ENCODE peak calls at places on chromosome 16, in ten cellular contexts. P is dorsolateral prefrontal cortex, H is fibroblast of lung, R is skeletal muscle cell, E is A549, U is lower lobe of right lung, L is A673, O is AG10803, Y is ovary, M is spleen. I is an unnamed sample.
A peak's percentile ranks its signal among the peaks of the same experiment; 100 is the strongest.

GRCh38 chr16:49900875-49901274 is 45.0 kb upstream of the ZNF423 start:
- DNase-seq in L (no peak), U (no peak), Y (no peak), R (no peak), E (no peak), H (no peak), P (no peak), M (no peak), O (no peak), I (no peak)

GRCh38 chr16:13543850-13544249 is 376.1 kb upstream of the ERCC4 start:
- DNase-seq in U (no peak), L (no peak), R (no peak), E (no peak), M (no peak), P (no peak), H (no peak), O (no peak), Y (no peak), I (no peak)

GRCh38 chr16:2076072-2076865 is 28.5 kb downstream of the TSC2 start:
- DNase-seq in R (no peak), L (no peak), M (no peak), U (no peak), P (no peak), O (no peak), E (no peak), Y (no peak), H (no peak), I (no peak)

GRCh38 chr16:3461120-3461519 is 17.6 kb downstream of the NAA60 start:
- DNase-seq in U (no peak), H (no peak), Y (no peak), O (no peak), E (no peak), R (no peak), P (no peak), L (peak; percentile 45), M (no peak), I (no peak)

GRCh38 chr16:62876133-62876532 is 839.9 kb upstream of the CDH8 start:
- DNase-seq in O (no peak), H (no peak), Y (no peak), M (no peak), P (no peak), L (no peak), U (no peak), R (no peak), E (no peak), I (no peak)

GRCh38 chr16:3868556-3868955 is 12.0 kb downstream of the CREBBP start:
- DNase-seq in R (no peak), P (no peak), E (no peak), L (no peak), O (no peak), H (no peak), U (no peak), M (no peak), Y (no peak), I (no peak)

GRCh38 chr16:75750516-75750915 is 24.2 kb upstream of the CPHXL start:
- DNase-seq in O (no peak), H (no peak), E (no peak), Y (no peak), U (no peak), R (no peak), P (no peak), M (no peak), L (no peak), I (no peak)

GRCh38 chr16:10950393-10950792 is 6.0 kb downstream of the CLEC16A start:
- DNase-seq in E (no peak), O (no peak), R (no peak), P (no peak), U (no peak), Y (no peak), L (no peak), M (no peak), H (no peak), I (no peak)

GRCh38 chr16:56848056-56848936 is 16.7 kb upstream of the SLC12A3 start:
- DNase-seq in R (no peak), Y (peak; percentile 53), U (no peak), M (peak; percentile 38), O (peak; percentile 75), H (peak; percentile 88), P (peak; percentile 25), E (no peak), L (peak; percentile 32), I (peak; percentile 80)
- H3K4me3 ChIP-seq in R (no peak overlapping the region), Y (no peak overlapping the region), U (no peak overlapping the region), M (no peak overlapping the region), O (no peak overlapping the region), H (no peak overlapping the region), P (no peak overlapping the region), E (no peak overlapping the region), L (no peak overlapping the region), I (no peak overlapping the region)

DNA sequence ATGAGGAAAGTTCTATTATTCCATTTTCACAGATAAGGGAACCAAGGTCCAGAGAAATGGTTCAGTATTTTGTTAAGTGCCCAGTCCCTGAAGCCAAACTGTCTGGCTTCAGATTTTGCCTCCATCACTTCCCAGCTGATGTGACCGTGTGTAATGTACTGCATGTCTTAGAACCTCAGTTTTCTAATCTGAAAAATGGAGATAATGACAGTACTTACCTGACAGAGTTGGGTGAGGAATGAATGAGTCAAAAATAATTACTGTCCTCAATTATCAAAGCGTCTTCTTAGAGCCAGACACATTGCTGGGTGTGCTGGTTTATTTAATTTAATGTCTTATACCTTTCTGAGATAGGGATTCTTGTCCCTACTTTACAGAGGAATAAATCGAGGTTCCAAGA is 6.7 kb downstream of the ZNF668 start:
- DNase-seq in L (no peak), P (no peak), U (no peak), O (no peak), M (no peak), E (no peak), H (no peak), Y (no peak), R (no peak), I (no peak)
- H3K4me3 ChIP-seq in L (no peak overlapping the region), P (no peak overlapping the region), U (no peak overlapping the region), O (no peak overlapping the region), M (no peak overlapping the region), E (no peak overlapping the region), H (no peak overlapping the region), Y (no peak overlapping the region), R (no peak overlapping the region), I (no peak overlapping the region)

GRCh38 chr16:4936991-4937781 is at the start of gene PPL:
- DNase-seq in H (no peak), P (no peak), O (no peak), L (no peak), E (no peak), R (no peak), U (peak; percentile 94), M (no peak), Y (peak; percentile 75), I (no peak)

GRCh38 chr16:4934591-4934990 is 2.4 kb downstream of the PPL start:
- DNase-seq in M (no peak), U (no peak), E (no peak), R (no peak), Y (no peak), O (no peak), P (no peak), H (no peak), L (no peak), I (no peak)

GRCh38 chr16:4933871-4934395 is 3.0 kb downstream of the PPL start:
- DNase-seq in U (no peak), H (no peak), L (no peak), Y (no peak), O (no peak), R (no peak), M (no peak), E (no peak), P (no peak), I (no peak)

GRCh38 chr16:4936181-4936990 is 562 bp downstream of the PPL start:
- DNase-seq in R (no peak), O (no peak), P (no peak), E (no peak), H (no peak), M (no peak), L (no peak), U (peak; percentile 75), Y (peak; percentile 63), I (no peak)

DNA sequence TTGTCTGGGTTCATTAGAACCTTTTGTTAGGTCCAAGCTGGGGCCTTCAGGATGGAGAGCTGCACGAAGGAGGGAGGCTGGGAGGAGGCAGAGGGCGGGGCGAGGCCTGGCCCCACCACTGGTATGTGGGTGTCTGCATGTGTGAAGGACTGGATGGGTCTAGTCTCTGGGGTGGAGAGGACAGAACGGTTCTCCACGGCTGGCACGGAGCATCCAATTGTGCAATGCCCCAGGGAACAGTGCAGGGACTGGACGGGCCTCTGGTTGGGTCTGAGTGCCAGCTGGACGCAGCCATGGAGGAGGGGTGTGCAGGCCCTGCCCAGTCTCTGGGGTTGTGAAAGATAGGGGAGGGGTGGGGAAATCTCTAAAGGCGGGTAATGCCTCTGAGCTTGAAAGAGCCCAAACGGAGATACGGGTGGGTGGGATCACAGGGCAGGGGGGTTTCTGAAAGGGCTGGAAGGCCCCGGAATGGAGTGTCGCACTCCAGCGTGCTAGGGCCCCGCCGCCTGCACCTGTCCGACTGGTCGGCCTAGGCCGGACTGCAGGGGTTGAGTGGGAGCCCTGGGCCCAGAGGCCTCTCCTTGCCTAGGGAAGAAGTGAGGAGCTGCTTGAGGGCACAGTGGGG is 1.6 kb downstream of the PPL start:
- DNase-seq in O (peak; percentile 98), R (peak; percentile 45), E (no peak), P (no peak), Y (peak; percentile 80), M (no peak), U (peak; percentile 90), H (no peak), L (no peak), I (peak; percentile 97)
- H3K4me3 ChIP-seq in O (peak overlapping the region; percentile 68), R (no peak overlapping the region), E (peak overlapping the region; percentile 78), P (no peak overlapping the region), Y (peak overlapping the region; percentile 47), M (no peak overlapping the region), U (peak overlapping the region; percentile 71), H (peak overlapping the region; percentile 57), L (no peak overlapping the region), I (peak overlapping the region; percentile 75)

GRCh38 chr16:48556210-48556912 is 53.6 kb downstream of the N4BP1 start:
- DNase-seq in E (no peak), M (no peak), Y (no peak), L (no peak), R (no peak), H (no peak), U (no peak), O (no peak), P (no peak), I (no peak)

GRCh38 chr16:48559462-48560211 is 50.3 kb downstream of the N4BP1 start:
- DNase-seq in U (no peak), E (no peak), M (no peak), P (no peak), O (no peak), Y (no peak), L (no peak), R (no peak), H (no peak), I (no peak)

GRCh38 chr16:48560692-48561091 is 49.3 kb downstream of the N4BP1 start:
- DNase-seq in Y (no peak), L (no peak), M (no peak), O (no peak), E (no peak), H (no peak), R (no peak), P (no peak), U (no peak), I (no peak)

GRCh38 chr16:48556913-48557351 is 53.0 kb downstream of the N4BP1 start:
- DNase-seq in M (no peak), R (peak; percentile 58), O (peak; percentile 63), P (no peak), E (no peak), Y (no peak), U (no peak), H (peak; percentile 86), L (no peak), I (peak; percentile 74)

GRCh38 chr16:48558269-48558915 is 51.6 kb downstream of the N4BP1 start:
- DNase-seq in P (no peak), L (no peak), H (no peak), Y (no peak), O (peak; percentile 79), U (no peak), M (no peak), R (no peak), E (no peak), I (peak; percentile 46)
- H3K4me3 ChIP-seq in P (peak overlapping the region; percentile 55), L (no peak overlapping the region), H (peak overlapping the region; percentile 43), Y (no peak overlapping the region), O (no peak overlapping the region), U (peak overlapping the region; percentile 37), M (no peak overlapping the region), R (no peak overlapping the region), E (no peak overlapping the region), I (no peak overlapping the region)